ENCODE peak calls at places on chromosomes 12 and 14, in ten cellular contexts. One of them, this sample, is unnamed.

GRCh38 chr14:29421156-29421728 is 506.4 kb downstream of the PRKD1 start:
- DNase-seq in NCI-H1105: no peak
- DNase-seq in cardiac fibroblast: no peak
- DNase-seq in OCI-LY7: no peak
- DNase-seq in GM13977: no peak
- DNase-seq in stimulated activated CD4-positive, alpha-beta T cell treated with anti-CD3 and anti-CD28 coated beads, Interleukin-2, amount 100 ng/mL, for 24 hours: no peak
- DNase-seq in NCI-H1417: no peak
- DNase-seq in activated naive CD4-positive, alpha-beta T cell treated with Interleukin-2 at 50 U/mL for 16 hours: no peak
- DNase-seq in memory B cell: no peak
- DNase-seq in NCI-H748 treated with DMSO at 0.1 percent for 48 hours: no peak
- DNase-seq in this sample: no peak

GRCh38 chr12:89650239-89650638 is 58.4 kb downstream of the ATP2B1 start:
- DNase-seq in memory B cell: no peak
- DNase-seq in cardiac fibroblast: no peak
- DNase-seq in NCI-H748 treated with DMSO at 0.1 percent for 48 hours: no peak
- DNase-seq in activated naive CD4-positive, alpha-beta T cell treated with Interleukin-2 at 50 U/mL for 16 hours: no peak
- DNase-seq in GM13977: no peak
- DNase-seq in OCI-LY7: no peak
- DNase-seq in stimulated activated CD4-positive, alpha-beta T cell treated with anti-CD3 and anti-CD28 coated beads, Interleukin-2, amount 100 ng/mL, for 24 hours: no peak
- DNase-seq in NCI-H1417: no peak
- DNase-seq in NCI-H1105: no peak
- DNase-seq in this sample: no peak

GRCh38 chr12:93441111-93441616 is 583 bp downstream of the UBE2N start:
- DNase-seq in GM13977: peak; percentile 42
- DNase-seq in NCI-H1417: peak; percentile 64
- DNase-seq in cardiac fibroblast: peak; percentile 25
- DNase-seq in memory B cell: no peak
- DNase-seq in NCI-H1105: no peak
- DNase-seq in OCI-LY7: peak; percentile 68
- DNase-seq in activated naive CD4-positive, alpha-beta T cell treated with Interleukin-2 at 50 U/mL for 16 hours: peak; percentile 40
- DNase-seq in stimulated activated CD4-positive, alpha-beta T cell treated with anti-CD3 and anti-CD28 coated beads, Interleukin-2, amount 100 ng/mL, for 24 hours: peak; percentile 43
- DNase-seq in NCI-H748 treated with DMSO at 0.1 percent for 48 hours: no peak
- DNase-seq in this sample: peak; percentile 58

GRCh38 chr14:100540141-100540925 is 46.9 kb downstream of the BEGAIN start:
- DNase-seq in memory B cell: no peak
- DNase-seq in GM13977: no peak
- DNase-seq in stimulated activated CD4-positive, alpha-beta T cell treated with anti-CD3 and anti-CD28 coated beads, Interleukin-2, amount 100 ng/mL, for 24 hours: no peak
- DNase-seq in cardiac fibroblast: peak; percentile 15
- DNase-seq in OCI-LY7: no peak
- DNase-seq in activated naive CD4-positive, alpha-beta T cell treated with Interleukin-2 at 50 U/mL for 16 hours: no peak
- DNase-seq in NCI-H1105: no peak
- DNase-seq in NCI-H1417: no peak
- DNase-seq in NCI-H748 treated with DMSO at 0.1 percent for 48 hours: no peak
- DNase-seq in this sample: no peak

GRCh38 chr12:96861656-96862055 is 45.4 kb upstream of the NEDD1 start:
- DNase-seq in stimulated activated CD4-positive, alpha-beta T cell treated with anti-CD3 and anti-CD28 coated beads, Interleukin-2, amount 100 ng/mL, for 24 hours: no peak
- DNase-seq in NCI-H748 treated with DMSO at 0.1 percent for 48 hours: no peak
- DNase-seq in activated naive CD4-positive, alpha-beta T cell treated with Interleukin-2 at 50 U/mL for 16 hours: no peak
- DNase-seq in GM13977: no peak
- DNase-seq in cardiac fibroblast: no peak
- DNase-seq in NCI-H1417: no peak
- DNase-seq in NCI-H1105: no peak
- DNase-seq in OCI-LY7: no peak
- DNase-seq in memory B cell: no peak
- DNase-seq in this sample: no peak

GRCh38 chr12:7716391-7716790 is 5.2 kb downstream of the DPPA3 start:
- DNase-seq in NCI-H748 treated with DMSO at 0.1 percent for 48 hours: no peak
- DNase-seq in NCI-H1105: no peak
- DNase-seq in NCI-H1417: no peak
- DNase-seq in GM13977: no peak
- DNase-seq in stimulated activated CD4-positive, alpha-beta T cell treated with anti-CD3 and anti-CD28 coated beads, Interleukin-2, amount 100 ng/mL, for 24 hours: no peak
- DNase-seq in OCI-LY7: peak; percentile 11
- DNase-seq in memory B cell: no peak
- DNase-seq in cardiac fibroblast: no peak
- DNase-seq in activated naive CD4-positive, alpha-beta T cell treated with Interleukin-2 at 50 U/mL for 16 hours: no peak
- DNase-seq in this sample: no peak

GRCh38 chr14:49897965-49898364 is 5.1 kb downstream of the ARF6 start:
- DNase-seq in NCI-H1105: no peak
- DNase-seq in activated naive CD4-positive, alpha-beta T cell treated with Interleukin-2 at 50 U/mL for 16 hours: no peak
- DNase-seq in cardiac fibroblast: no peak
- DNase-seq in stimulated activated CD4-positive, alpha-beta T cell treated with anti-CD3 and anti-CD28 coated beads, Interleukin-2, amount 100 ng/mL, for 24 hours: no peak
- DNase-seq in memory B cell: no peak
- DNase-seq in NCI-H1417: no peak
- DNase-seq in NCI-H748 treated with DMSO at 0.1 percent for 48 hours: no peak
- DNase-seq in OCI-LY7: no peak
- DNase-seq in GM13977: no peak
- DNase-seq in this sample: no peak

GRCh38 chr12:96371787-96372699 is 28.2 kb downstream of the CDK17 start:
- DNase-seq in GM13977: no peak
- DNase-seq in NCI-H748 treated with DMSO at 0.1 percent for 48 hours: no peak
- DNase-seq in activated naive CD4-positive, alpha-beta T cell treated with Interleukin-2 at 50 U/mL for 16 hours: no peak
- DNase-seq in stimulated activated CD4-positive, alpha-beta T cell treated with anti-CD3 and anti-CD28 coated beads, Interleukin-2, amount 100 ng/mL, for 24 hours: no peak
- DNase-seq in NCI-H1105: no peak
- DNase-seq in cardiac fibroblast: peak; percentile 53
- DNase-seq in OCI-LY7: no peak
- DNase-seq in memory B cell: no peak
- DNase-seq in NCI-H1417: no peak
- DNase-seq in this sample: no peak

GRCh38 chr12:4269279-4269991 is 4.1 kb upstream of the CCND2 start:
- DNase-seq in NCI-H1417: peak; percentile 33
- DNase-seq in stimulated activated CD4-positive, alpha-beta T cell treated with anti-CD3 and anti-CD28 coated beads, Interleukin-2, amount 100 ng/mL, for 24 hours: peak; percentile 94
- DNase-seq in memory B cell: peak; percentile 90
- DNase-seq in cardiac fibroblast: peak; percentile 49
- DNase-seq in GM13977: peak; percentile 84
- DNase-seq in activated naive CD4-positive, alpha-beta T cell treated with Interleukin-2 at 50 U/mL for 16 hours: peak; percentile 94
- DNase-seq in OCI-LY7: peak; percentile 63
- DNase-seq in NCI-H1105: peak; percentile 63
- DNase-seq in NCI-H748 treated with DMSO at 0.1 percent for 48 hours: no peak
- DNase-seq in this sample: peak; percentile 93

GRCh38 chr12:109777544-109777943 is 55.7 kb downstream of the TRPV4 start:
- DNase-seq in NCI-H748 treated with DMSO at 0.1 percent for 48 hours: no peak
- DNase-seq in NCI-H1105: no peak
- DNase-seq in activated naive CD4-positive, alpha-beta T cell treated with Interleukin-2 at 50 U/mL for 16 hours: peak; percentile 23
- DNase-seq in NCI-H1417: peak; percentile 71
- DNase-seq in cardiac fibroblast: peak; percentile 16
- DNase-seq in OCI-LY7: peak; percentile 91
- DNase-seq in memory B cell: no peak
- DNase-seq in stimulated activated CD4-positive, alpha-beta T cell treated with anti-CD3 and anti-CD28 coated beads, Interleukin-2, amount 100 ng/mL, for 24 hours: peak; percentile 51
- DNase-seq in GM13977: peak; percentile 78
- DNase-seq in this sample: peak; percentile 51

GRCh38 chr12:14157129-14157747 is 175.8 kb upstream of the GRIN2B start:
- DNase-seq in NCI-H1417: no peak
- DNase-seq in NCI-H748 treated with DMSO at 0.1 percent for 48 hours: no peak
- DNase-seq in stimulated activated CD4-positive, alpha-beta T cell treated with anti-CD3 and anti-CD28 coated beads, Interleukin-2, amount 100 ng/mL, for 24 hours: no peak
- DNase-seq in cardiac fibroblast: no peak
- DNase-seq in GM13977: peak; percentile 81
- DNase-seq in OCI-LY7: peak; percentile 99
- DNase-seq in memory B cell: peak; percentile 34
- DNase-seq in NCI-H1105: no peak
- DNase-seq in activated naive CD4-positive, alpha-beta T cell treated with Interleukin-2 at 50 U/mL for 16 hours: no peak
- DNase-seq in this sample: no peak

GRCh38 chr12:7129647-7130536 is at the start of gene CLSTN3:
- DNase-seq in NCI-H1417: peak; percentile 91
- DNase-seq in GM13977: peak; percentile 99
- DNase-seq in stimulated activated CD4-positive, alpha-beta T cell treated with anti-CD3 and anti-CD28 coated beads, Interleukin-2, amount 100 ng/mL, for 24 hours: peak; percentile 86
- DNase-seq in NCI-H1105: peak; percentile 75
- DNase-seq in OCI-LY7: peak; percentile 88
- DNase-seq in NCI-H748 treated with DMSO at 0.1 percent for 48 hours: peak; percentile 53
- DNase-seq in cardiac fibroblast: peak; percentile 91
- DNase-seq in memory B cell: peak; percentile 79
- DNase-seq in activated naive CD4-positive, alpha-beta T cell treated with Interleukin-2 at 50 U/mL for 16 hours: peak; percentile 85
- DNase-seq in this sample: peak; percentile 89

GRCh38 chr12:47079365-47079893 is at the start of gene PCED1B:
- DNase-seq in NCI-H1417: peak; percentile 87
- DNase-seq in memory B cell: no peak
- DNase-seq in GM13977: peak; percentile 53
- DNase-seq in cardiac fibroblast: peak; percentile 86
- DNase-seq in NCI-H1105: peak; percentile 63
- DNase-seq in OCI-LY7: peak; percentile 38
- DNase-seq in NCI-H748 treated with DMSO at 0.1 percent for 48 hours: peak; percentile 24
- DNase-seq in stimulated activated CD4-positive, alpha-beta T cell treated with anti-CD3 and anti-CD28 coated beads, Interleukin-2, amount 100 ng/mL, for 24 hours: peak; percentile 70
- DNase-seq in activated naive CD4-positive, alpha-beta T cell treated with Interleukin-2 at 50 U/mL for 16 hours: peak; percentile 68
- DNase-seq in this sample: peak; percentile 68

GRCh38 chr12:65593206-65593833 is 231.0 kb upstream of the HMGA2 start:
- DNase-seq in activated naive CD4-positive, alpha-beta T cell treated with Interleukin-2 at 50 U/mL for 16 hours: no peak
- DNase-seq in GM13977: no peak
- DNase-seq in memory B cell: no peak
- DNase-seq in NCI-H748 treated with DMSO at 0.1 percent for 48 hours: no peak
- DNase-seq in cardiac fibroblast: no peak
- DNase-seq in stimulated activated CD4-positive, alpha-beta T cell treated with anti-CD3 and anti-CD28 coated beads, Interleukin-2, amount 100 ng/mL, for 24 hours: no peak
- DNase-seq in NCI-H1417: no peak
- DNase-seq in OCI-LY7: no peak
- DNase-seq in NCI-H1105: no peak
- DNase-seq in this sample: no peak

GRCh38 chr12:75759196-75759595 is 247.8 kb upstream of the KRR1 start:
- DNase-seq in activated naive CD4-positive, alpha-beta T cell treated with Interleukin-2 at 50 U/mL for 16 hours: no peak
- DNase-seq in NCI-H748 treated with DMSO at 0.1 percent for 48 hours: no peak
- DNase-seq in cardiac fibroblast: no peak
- DNase-seq in GM13977: no peak
- DNase-seq in OCI-LY7: no peak
- DNase-seq in memory B cell: no peak
- DNase-seq in stimulated activated CD4-positive, alpha-beta T cell treated with anti-CD3 and anti-CD28 coated beads, Interleukin-2, amount 100 ng/mL, for 24 hours: no peak
- DNase-seq in NCI-H1417: peak; percentile 17
- DNase-seq in NCI-H1105: no peak
- DNase-seq in this sample: no peak

GRCh38 chr12:91874086-91874865 is 271.4 kb downstream of the BTG1 start:
- DNase-seq in stimulated activated CD4-positive, alpha-beta T cell treated with anti-CD3 and anti-CD28 coated beads, Interleukin-2, amount 100 ng/mL, for 24 hours: no peak
- DNase-seq in activated naive CD4-positive, alpha-beta T cell treated with Interleukin-2 at 50 U/mL for 16 hours: no peak
- DNase-seq in NCI-H1417: no peak
- DNase-seq in NCI-H1105: no peak
- DNase-seq in NCI-H748 treated with DMSO at 0.1 percent for 48 hours: no peak
- DNase-seq in cardiac fibroblast: peak; percentile 17
- DNase-seq in OCI-LY7: no peak
- DNase-seq in GM13977: no peak
- DNase-seq in memory B cell: no peak
- DNase-seq in this sample: no peak

GRCh38 chr12:66514581-66514980 is 164.3 kb downstream of the GRIP1 start:
- DNase-seq in activated naive CD4-positive, alpha-beta T cell treated with Interleukin-2 at 50 U/mL for 16 hours: no peak
- DNase-seq in stimulated activated CD4-positive, alpha-beta T cell treated with anti-CD3 and anti-CD28 coated beads, Interleukin-2, amount 100 ng/mL, for 24 hours: no peak
- DNase-seq in NCI-H1105: no peak
- DNase-seq in NCI-H748 treated with DMSO at 0.1 percent for 48 hours: no peak
- DNase-seq in memory B cell: no peak
- DNase-seq in GM13977: no peak
- DNase-seq in cardiac fibroblast: peak; percentile 14
- DNase-seq in OCI-LY7: no peak
- DNase-seq in NCI-H1417: no peak
- DNase-seq in this sample: no peak

This sample was measured in activated CD4-positive, alpha-beta memory T cell treated with anti-CD3 and anti-CD28 coated beads, Interleukin-2, amount 10 ng/mL, durations not matched to agents 7 days and 5 days.